ENCODE peak calls at places on chromosomes 4 and X, in four cellular contexts. One of them, this sample, is unnamed.

GRCh38 chr4:165177725-165178666 is 29.4 kb upstream of the KLHL2 start:
- DNase-seq in HepG2: no peak
- DNase-seq in GM12878: peak
- DNase-seq in K562: no peak
- DNase-seq in this sample: no peak

GRCh38 chr4:42371306-42372063 is 25.8 kb upstream of the SHISA3 start:
- DNase-seq in GM12878: no peak
- DNase-seq in K562: no peak
- DNase-seq in HepG2: peak
- DNase-seq in this sample: no peak

GRCh38 chr4:154589296-154590197 is 995 bp downstream of the FGA start:
- DNase-seq in GM12878: no peak
- DNase-seq in HepG2: no peak
- DNase-seq in K562: no peak
- DNase-seq in this sample: no peak

GRCh38 chr4:94826206-94826605 is 68.5 kb downstream of the BMPR1B start:
- DNase-seq in K562: no peak
- DNase-seq in GM12878: no peak
- DNase-seq in HepG2: no peak
- DNase-seq in this sample: no peak

GRCh38 chr4:7625073-7625472 is 190.3 kb upstream of the PSAPL1 start:
- DNase-seq in HepG2: no peak
- DNase-seq in GM12878: no peak
- DNase-seq in K562: no peak
- DNase-seq in this sample: no peak

GRCh38 chrX:101171883-101172400 is 47.6 kb upstream of the DRP2 start:
- DNase-seq in K562: no peak
- DNase-seq in HepG2: no peak
- DNase-seq in GM12878: no peak
- DNase-seq in this sample: no peak

GRCh38 chr4:6114181-6114580 is 86.2 kb downstream of the JAKMIP1 start:
- DNase-seq in GM12878: no peak
- DNase-seq in HepG2: no peak
- DNase-seq in K562: no peak
- DNase-seq in this sample: no peak

GRCh38 chr4:41014158-41014557 is 200.2 kb downstream of the APBB2 start:
- DNase-seq in HepG2: no peak
- DNase-seq in K562: no peak
- DNase-seq in GM12878: no peak
- DNase-seq in this sample: no peak

GRCh38 chrX:104118765-104119164 is 6.4 kb downstream of the ZCCHC18 start:
- DNase-seq in HepG2: no peak
- DNase-seq in K562: no peak
- DNase-seq in GM12878: no peak
- DNase-seq in this sample: no peak

GRCh38 chrX:20718592-20718991 is 451.9 kb upstream of the RPS6KA3 start:
- DNase-seq in K562: no peak
- DNase-seq in HepG2: no peak
- DNase-seq in GM12878: no peak
- DNase-seq in this sample: no peak

GRCh38 chr4:135508006-135508714 is 1306.6 kb upstream of the PABPC4L start:
- DNase-seq in HepG2: no peak
- DNase-seq in K562: no peak
- DNase-seq in GM12878: no peak
- DNase-seq in this sample: no peak

GRCh38 chrX:29841750-29842149 is 373.6 kb upstream of the MAGEB2 start:
- DNase-seq in HepG2: no peak
- DNase-seq in GM12878: no peak
- DNase-seq in K562: no peak
- DNase-seq in this sample: no peak

GRCh38 chrX:117743469-117744251 is 372.9 kb downstream of the KLHL13 start:
- DNase-seq in GM12878: no peak
- DNase-seq in HepG2: peak
- DNase-seq in K562: no peak
- DNase-seq in this sample: no peak

GRCh38 chr4:94621491-94622080 is 136.2 kb upstream of the BMPR1B start:
- DNase-seq in K562: peak
- DNase-seq in HepG2: peak
- DNase-seq in GM12878: no peak
- DNase-seq in this sample: no peak

GRCh38 chr4:139223682-139224317 is 46.8 kb upstream of the ELF2 start:
- DNase-seq in HepG2: no peak
- DNase-seq in GM12878: no peak
- DNase-seq in K562: no peak
- DNase-seq in this sample: no peak

GRCh38 chr4:93475730-93476129 is 352.8 kb upstream of the ATOH1 start:
- DNase-seq in HepG2: no peak
- DNase-seq in K562: no peak
- DNase-seq in GM12878: no peak
- DNase-seq in this sample: no peak

GRCh38 chrX:136999021-136999420 is 34.8 kb downstream of the GPR101 start:
- DNase-seq in HepG2: no peak
- DNase-seq in K562: no peak
- DNase-seq in GM12878: no peak
- DNase-seq in this sample: no peak

GRCh38 chr4:101977096-101977495 is 186.6 kb downstream of the BANK1 start:
- DNase-seq in HepG2: no peak
- DNase-seq in K562: no peak
- DNase-seq in GM12878: no peak
- DNase-seq in this sample: no peak

GRCh38 chr4:163748474-163748873 is 254.0 kb downstream of the TMA16 start:
- DNase-seq in HepG2: no peak
- DNase-seq in K562: no peak
- DNase-seq in GM12878: no peak
- DNase-seq in this sample: no peak

DNA sequence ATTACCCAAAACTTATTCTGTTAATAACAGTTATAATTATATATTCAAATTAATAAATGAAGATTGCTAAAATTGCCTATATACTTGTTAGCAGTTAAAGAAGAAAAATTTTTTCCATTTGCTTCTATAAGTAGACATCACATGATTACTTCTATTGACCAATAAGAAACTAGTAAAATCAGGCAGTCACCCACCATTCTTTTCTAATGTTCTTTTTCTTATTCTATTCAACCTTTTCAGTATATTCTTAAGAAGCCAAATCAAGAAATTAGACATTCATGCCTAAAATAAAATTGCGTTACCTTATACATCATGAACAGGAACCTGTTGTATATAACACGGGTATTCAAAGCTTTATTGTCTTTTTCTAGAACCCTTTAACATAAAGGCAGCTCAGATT is 568.0 kb upstream of the DIPK2B start:
- DNase-seq in GM12878: no peak
- DNase-seq in K562: no peak
- DNase-seq in HepG2: no peak
- DNase-seq in this sample: no peak
- TF ChIP-seq SP1 in GM12878: no peak
- TF ChIP-seq SP1 in K562: no peak
- TF ChIP-seq SP1 in HepG2: no peak
- TF ChIP-seq SP1 in this sample: no peak

GRCh38 chr4:24262616-24263015 is 321.7 kb downstream of the DHX15 start:
- DNase-seq in K562: no peak
- DNase-seq in GM12878: no peak
- DNase-seq in HepG2: no peak
- DNase-seq in this sample: no peak

GRCh38 chr4:24266014-24266413 is 318.3 kb downstream of the DHX15 start:
- DNase-seq in HepG2: no peak
- DNase-seq in K562: no peak
- DNase-seq in GM12878: no peak
- DNase-seq in this sample: no peak

GRCh38 chr4:24262084-24262483 is 322.3 kb downstream of the DHX15 start:
- DNase-seq in HepG2: no peak
- DNase-seq in K562: no peak
- DNase-seq in GM12878: no peak
- DNase-seq in this sample: no peak

DNA sequence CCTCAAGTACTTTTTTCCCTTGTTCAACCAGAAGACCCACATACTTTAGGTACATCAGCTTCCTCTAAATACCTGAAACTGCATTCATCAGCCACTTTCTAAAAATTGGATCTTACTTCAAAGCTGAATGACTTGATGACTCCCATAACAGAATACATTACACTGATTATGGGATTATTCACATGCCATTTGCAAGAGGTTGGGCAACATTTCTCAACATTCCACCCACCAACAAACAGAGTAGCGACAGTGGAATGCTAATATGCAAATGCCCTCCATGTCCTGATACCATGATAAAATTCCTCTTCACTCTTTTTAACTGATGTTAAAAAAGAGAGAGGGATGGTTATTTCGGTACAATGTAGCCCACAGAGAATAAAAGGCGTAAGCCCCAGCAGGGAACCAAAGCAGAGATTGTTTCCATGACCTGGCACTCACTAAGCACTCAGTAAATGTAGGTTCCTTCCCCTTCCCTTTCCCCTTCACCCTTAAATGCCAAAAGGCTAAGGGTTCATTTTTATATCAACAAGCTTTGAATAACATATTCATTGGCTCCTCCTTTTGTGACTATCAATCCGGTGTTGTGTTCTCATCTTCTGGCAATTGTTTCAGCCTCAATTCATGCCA is 317.3 kb downstream of the DHX15 start:
- DNase-seq in HepG2: no peak
- DNase-seq in K562: no peak
- DNase-seq in GM12878: no peak
- DNase-seq in this sample: no peak
- TF ChIP-seq CBFB in HepG2: no peak
- TF ChIP-seq CBFB in K562: no peak
- TF ChIP-seq CBFB in GM12878: no peak
- TF ChIP-seq CBFB in this sample: no peak

GRCh38 chrX:66012094-66012534 is 27.8 kb downstream of the VSIG4 start:
- DNase-seq in GM12878: peak
- DNase-seq in HepG2: no peak
- DNase-seq in K562: no peak
- DNase-seq in this sample: no peak

GRCh38 chrX:66014560-66014959 is 25.3 kb downstream of the VSIG4 start:
- DNase-seq in K562: no peak
- DNase-seq in GM12878: no peak
- DNase-seq in HepG2: no peak
- DNase-seq in this sample: no peak

GRCh38 chrX:66013195-66013816 is 26.6 kb downstream of the VSIG4 start:
- DNase-seq in K562: no peak
- DNase-seq in HepG2: no peak
- DNase-seq in GM12878: no peak
- DNase-seq in this sample: no peak

GRCh38 chrX:66015152-66015827 is 24.6 kb downstream of the VSIG4 start:
- DNase-seq in GM12878: peak
- DNase-seq in K562: peak
- DNase-seq in HepG2: no peak
- DNase-seq in this sample: no peak

GRCh38 chrX:66014084-66014483 is 25.8 kb downstream of the VSIG4 start:
- DNase-seq in HepG2: no peak
- DNase-seq in GM12878: no peak
- DNase-seq in K562: no peak
- DNase-seq in this sample: no peak
- TF ChIP-seq ESRRA in HepG2: no peak
- TF ChIP-seq ESRRA in GM12878: no peak
- TF ChIP-seq ESRRA in K562: no peak
- TF ChIP-seq ESRRA in this sample: no peak

GRCh38 chrX:23765868-23766267 is 17.1 kb upstream of the SAT1 start:
- DNase-seq in HepG2: no peak
- DNase-seq in GM12878: no peak
- DNase-seq in K562: no peak
- DNase-seq in this sample: no peak

GRCh38 chrX:23766650-23767551 is 16.1 kb upstream of the SAT1 start:
- DNase-seq in K562: no peak
- DNase-seq in GM12878: no peak
- DNase-seq in HepG2: no peak
- DNase-seq in this sample: no peak

GRCh38 chrX:23764183-23764582 is 18.8 kb upstream of the SAT1 start:
- DNase-seq in HepG2: no peak
- DNase-seq in K562: no peak
- DNase-seq in GM12878: no peak
- DNase-seq in this sample: no peak

GRCh38 chrX:23765449-23765848 is 17.5 kb upstream of the SAT1 start:
- DNase-seq in K562: no peak
- DNase-seq in HepG2: no peak
- DNase-seq in GM12878: no peak
- DNase-seq in this sample: no peak

GRCh38 chrX:23764585-23764984 is 18.4 kb upstream of the SAT1 start:
- DNase-seq in HepG2: no peak
- DNase-seq in K562: no peak
- DNase-seq in GM12878: no peak
- DNase-seq in this sample: no peak
- TF ChIP-seq SP1 in HepG2: no peak
- TF ChIP-seq SP1 in K562: no peak
- TF ChIP-seq SP1 in GM12878: no peak
- TF ChIP-seq SP1 in this sample: no peak

GRCh38 chr4:1204286-1204827 is 32.0 kb upstream of the SPON2 start:
- DNase-seq in HepG2: no peak
- DNase-seq in K562: no peak
- DNase-seq in GM12878: no peak
- DNase-seq in this sample: peak

GRCh38 chr4:1204828-1205591 is 32.6 kb upstream of the SPON2 start:
- DNase-seq in K562: no peak
- DNase-seq in GM12878: no peak
- DNase-seq in HepG2: peak
- DNase-seq in this sample: peak

GRCh38 chr4:1207157-1207470 is 34.7 kb upstream of the SPON2 start:
- DNase-seq in GM12878: no peak
- DNase-seq in K562: no peak
- DNase-seq in HepG2: no peak
- DNase-seq in this sample: peak

GRCh38 chr4:1206299-1207156 is 34.1 kb upstream of the SPON2 start:
- DNase-seq in K562: no peak
- DNase-seq in GM12878: no peak
- DNase-seq in HepG2: no peak
- DNase-seq in this sample: peak

GRCh38 chr4:1205641-1206298 is 33.4 kb upstream of the SPON2 start:
- DNase-seq in GM12878: no peak
- DNase-seq in HepG2: no peak
- DNase-seq in K562: no peak
- DNase-seq in this sample: peak
- TF ChIP-seq CBFB in GM12878: no peak
- TF ChIP-seq CBFB in HepG2: no peak
- TF ChIP-seq CBFB in K562: no peak
- TF ChIP-seq CBFB in this sample: no peak

GRCh38 chr4:80767944-80768343 is 262.6 kb upstream of the BMP3 start:
- DNase-seq in GM12878: no peak
- DNase-seq in HepG2: no peak
- DNase-seq in K562: no peak
- DNase-seq in this sample: no peak
- TF ChIP-seq ESRRA in GM12878: no peak
- TF ChIP-seq ESRRA in HepG2: no peak
- TF ChIP-seq ESRRA in K562: no peak
- TF ChIP-seq ESRRA in this sample: no peak

GRCh38 chr4:4981427-4981826 is 37.8 kb downstream of the CYTL1 start:
- DNase-seq in HepG2: no peak
- DNase-seq in GM12878: no peak
- DNase-seq in K562: no peak
- DNase-seq in this sample: no peak
- TF ChIP-seq SP1 in HepG2: no peak
- TF ChIP-seq SP1 in GM12878: no peak
- TF ChIP-seq SP1 in K562: no peak
- TF ChIP-seq SP1 in this sample: no peak

GRCh38 chrX:65600106-65600505 is 65.5 kb upstream of the LAS1L start:
- DNase-seq in HepG2: no peak
- DNase-seq in GM12878: no peak
- DNase-seq in K562: no peak
- DNase-seq in this sample: no peak
- TF ChIP-seq CBFB in HepG2: no peak
- TF ChIP-seq CBFB in GM12878: no peak
- TF ChIP-seq CBFB in K562: no peak
- TF ChIP-seq CBFB in this sample: no peak

This sample was measured in WTC11.